ENCODE peak calls at places on chromosomes 3 and 15, in ten cellular contexts. One of them, this sample, is unnamed.

GRCh38 chr3:130758624-130759023 is 12.0 kb upstream of the PIK3R4 start:
- DNase-seq in HCT116: no peak
- DNase-seq in SK-MEL-5: peak
- DNase-seq in left ventricle myocardium superior: no peak
- DNase-seq in cardiac fibroblast: no peak
- DNase-seq in H7: no peak
- DNase-seq in foreskin keratinocyte: no peak
- DNase-seq in SJSA1: no peak
- DNase-seq in ELR: no peak
- DNase-seq in neuronal stem cell: no peak
- DNase-seq in this sample: no peak

GRCh38 chr3:114299421-114299820 is 5.6 kb downstream of the TIGIT start:
- DNase-seq in HCT116: peak
- DNase-seq in SK-MEL-5: peak
- DNase-seq in left ventricle myocardium superior: no peak
- DNase-seq in cardiac fibroblast: peak
- DNase-seq in H7: peak
- DNase-seq in foreskin keratinocyte: no peak
- DNase-seq in SJSA1: no peak
- DNase-seq in ELR: peak
- DNase-seq in neuronal stem cell: no peak
- DNase-seq in this sample: peak

GRCh38 chr3:39750677-39751076 is 58.7 kb upstream of the MYRIP start:
- DNase-seq in HCT116: no peak
- DNase-seq in SK-MEL-5: no peak
- DNase-seq in left ventricle myocardium superior: no peak
- DNase-seq in cardiac fibroblast: no peak
- DNase-seq in H7: no peak
- DNase-seq in foreskin keratinocyte: no peak
- DNase-seq in SJSA1: no peak
- DNase-seq in ELR: no peak
- DNase-seq in neuronal stem cell: no peak
- DNase-seq in this sample: no peak

GRCh38 chr3:21754839-21755238 is 3.8 kb upstream of the ZNF385D start:
- DNase-seq in HCT116: no peak
- DNase-seq in SK-MEL-5: no peak
- DNase-seq in left ventricle myocardium superior: no peak
- DNase-seq in cardiac fibroblast: no peak
- DNase-seq in H7: no peak
- DNase-seq in foreskin keratinocyte: no peak
- DNase-seq in SJSA1: no peak
- DNase-seq in ELR: no peak
- DNase-seq in neuronal stem cell: no peak
- DNase-seq in this sample: no peak

GRCh38 chr3:119880966-119881365 is 99.1 kb downstream of the NR1I2 start:
- DNase-seq in HCT116: no peak
- DNase-seq in SK-MEL-5: no peak
- DNase-seq in left ventricle myocardium superior: no peak
- DNase-seq in cardiac fibroblast: peak
- DNase-seq in H7: no peak
- DNase-seq in foreskin keratinocyte: no peak
- DNase-seq in SJSA1: no peak
- DNase-seq in ELR: peak
- DNase-seq in neuronal stem cell: no peak
- DNase-seq in this sample: no peak

GRCh38 chr3:72745146-72745976 is 102.9 kb downstream of the SHQ1 start:
- DNase-seq in HCT116: no peak
- DNase-seq in SK-MEL-5: no peak
- DNase-seq in left ventricle myocardium superior: no peak
- DNase-seq in cardiac fibroblast: no peak
- DNase-seq in H7: no peak
- DNase-seq in foreskin keratinocyte: no peak
- DNase-seq in SJSA1: no peak
- DNase-seq in ELR: no peak
- DNase-seq in neuronal stem cell: no peak
- DNase-seq in this sample: no peak

GRCh38 chr15:36612063-36612788 is 32.8 kb downstream of the CDIN1 start:
- DNase-seq in HCT116: peak
- DNase-seq in SK-MEL-5: peak
- DNase-seq in left ventricle myocardium superior: no peak
- DNase-seq in cardiac fibroblast: peak
- DNase-seq in H7: no peak
- DNase-seq in foreskin keratinocyte: peak
- DNase-seq in SJSA1: peak
- DNase-seq in ELR: peak
- DNase-seq in neuronal stem cell: no peak
- DNase-seq in this sample: no peak

GRCh38 chr3:23991236-23992050 is 46.4 kb downstream of the NR1D2 start:
- DNase-seq in HCT116: no peak
- DNase-seq in SK-MEL-5: peak
- DNase-seq in left ventricle myocardium superior: no peak
- DNase-seq in cardiac fibroblast: no peak
- DNase-seq in H7: no peak
- DNase-seq in foreskin keratinocyte: no peak
- DNase-seq in SJSA1: no peak
- DNase-seq in ELR: no peak
- DNase-seq in neuronal stem cell: no peak
- DNase-seq in this sample: no peak

GRCh38 chr15:58864602-58865419 is 68.7 kb downstream of the SLTM start:
- DNase-seq in HCT116: no peak
- DNase-seq in SK-MEL-5: no peak
- DNase-seq in left ventricle myocardium superior: peak
- DNase-seq in cardiac fibroblast: peak
- DNase-seq in H7: peak
- DNase-seq in foreskin keratinocyte: no peak
- DNase-seq in SJSA1: no peak
- DNase-seq in ELR: no peak
- DNase-seq in neuronal stem cell: no peak
- DNase-seq in this sample: peak

GRCh38 chr15:99016680-99017321 is 9.2 kb upstream of the PGPEP1L start:
- DNase-seq in HCT116: no peak
- DNase-seq in SK-MEL-5: no peak
- DNase-seq in left ventricle myocardium superior: peak
- DNase-seq in cardiac fibroblast: peak
- DNase-seq in H7: peak
- DNase-seq in foreskin keratinocyte: peak
- DNase-seq in SJSA1: peak
- DNase-seq in ELR: peak
- DNase-seq in neuronal stem cell: no peak
- DNase-seq in this sample: no peak

GRCh38 chr15:40047413-40048154 is 8.6 kb upstream of the SRP14 start:
- DNase-seq in HCT116: no peak
- DNase-seq in SK-MEL-5: no peak
- DNase-seq in left ventricle myocardium superior: peak
- DNase-seq in cardiac fibroblast: peak
- DNase-seq in H7: no peak
- DNase-seq in foreskin keratinocyte: peak
- DNase-seq in SJSA1: peak
- DNase-seq in ELR: peak
- DNase-seq in neuronal stem cell: no peak
- DNase-seq in this sample: peak

GRCh38 chr15:39887832-39888231 is 32.2 kb downstream of the GPR176 start:
- DNase-seq in HCT116: peak
- DNase-seq in SK-MEL-5: peak
- DNase-seq in left ventricle myocardium superior: no peak
- DNase-seq in cardiac fibroblast: peak
- DNase-seq in H7: no peak
- DNase-seq in foreskin keratinocyte: no peak
- DNase-seq in SJSA1: peak
- DNase-seq in ELR: peak
- DNase-seq in neuronal stem cell: no peak
- DNase-seq in this sample: peak

GRCh38 chr15:65476942-65477341 is 40.5 kb downstream of the DPP8 start:
- DNase-seq in HCT116: no peak
- DNase-seq in SK-MEL-5: no peak
- DNase-seq in left ventricle myocardium superior: no peak
- DNase-seq in cardiac fibroblast: peak
- DNase-seq in H7: no peak
- DNase-seq in foreskin keratinocyte: no peak
- DNase-seq in SJSA1: no peak
- DNase-seq in ELR: peak
- DNase-seq in neuronal stem cell: no peak
- DNase-seq in this sample: no peak

GRCh38 chr15:74845581-74845980 is 2.6 kb upstream of the ULK3 start:
- DNase-seq in HCT116: no peak
- DNase-seq in SK-MEL-5: no peak
- DNase-seq in left ventricle myocardium superior: no peak
- DNase-seq in cardiac fibroblast: no peak
- DNase-seq in H7: no peak
- DNase-seq in foreskin keratinocyte: no peak
- DNase-seq in SJSA1: no peak
- DNase-seq in ELR: no peak
- DNase-seq in neuronal stem cell: no peak
- DNase-seq in this sample: no peak